ENCODE peak calls at places on chromosomes 12 and 14, in four cellular contexts. H is lower lobe of right lung, B is testis, O is tibial artery. W is an unnamed sample.

GRCh38 chr14:70754989-70755388 is 54.3 kb downstream of the MAP3K9 start:
- DNase-seq in H (peak; percentile 74), B (no peak), O (no peak), W (no peak)

GRCh38 chr14:102212356-102212755 is 72.7 kb downstream of the WDR20 start:
- DNase-seq in H (no peak), B (no peak), O (no peak), W (no peak)

GRCh38 chr12:105977256-105978051 is 161.3 kb downstream of the NUAK1 start:
- DNase-seq in H (no peak), B (no peak), O (no peak), W (no peak)

GRCh38 chr12:117334855-117335587 is 26.4 kb downstream of the NOS1 start:
- DNase-seq in H (no peak), B (no peak), O (no peak), W (no peak)

GRCh38 chr12:71755146-71755892 is 656 bp downstream of the RAB21 start:
- DNase-seq in H (peak; percentile 67), B (peak; percentile 54), O (peak; percentile 47), W (no peak)

GRCh38 chr12:108852674-108853073 is 4.7 kb downstream of the SSH1 start:
- DNase-seq in H (no peak), B (no peak), O (no peak), W (no peak)

GRCh38 chr12:49930515-49931288 is 19.8 kb upstream of the AQP2 start:
- DNase-seq in H (no peak), B (no peak), O (no peak), W (no peak)

GRCh38 chr12:47955059-47955458 is 8.3 kb upstream of the TMEM106C start:
- DNase-seq in H (no peak), B (no peak), O (no peak), W (no peak)

GRCh38 chr14:20680843-20681347 is 3.5 kb upstream of the RNASE4 start:
- DNase-seq in H (no peak), B (peak; percentile 55), O (no peak), W (no peak)

GRCh38 chr12:188910-189621 is 24.9 kb downstream of the SLC6A12 start:
- DNase-seq in H (peak; percentile 64), B (peak; percentile 64), O (no peak), W (peak; percentile 82)

GRCh38 chr12:87816186-87816585 is 213.0 kb downstream of the C12orf50 start:
- DNase-seq in H (no peak), B (no peak), O (no peak), W (no peak)

GRCh38 chr14:99262977-99263448 is 9.0 kb downstream of the BCL11B start:
- DNase-seq in H (no peak), B (no peak), O (no peak), W (no peak)

GRCh38 chr14:79483989-79484388 is 727.3 kb downstream of the DIO2 start:
- DNase-seq in H (no peak), B (no peak), O (no peak), W (no peak)

GRCh38 chr14:53093206-53093605 is 59.9 kb downstream of the DDHD1 start:
- DNase-seq in H (no peak), B (no peak), O (no peak), W (no peak)

GRCh38 chr12:16526693-16527092 is 79.3 kb downstream of the LMO3 start:
- DNase-seq in H (no peak), B (no peak), O (no peak), W (no peak)

GRCh38 chr12:102811125-102811737 is 105.8 kb downstream of the PAH start:
- DNase-seq in H (no peak), B (peak; percentile 58), O (no peak), W (peak; percentile 41)

GRCh38 chr12:9906888-9907287 is 25.3 kb downstream of the CLEC2A start:
- DNase-seq in H (no peak), B (no peak), O (no peak), W (no peak)

GRCh38 chr12:28313631-28314030 is 123.4 kb downstream of the CCDC91 start:
- DNase-seq in H (no peak), B (no peak), O (no peak), W (no peak)

GRCh38 chr14:37864861-37865718 is 269.7 kb downstream of the TTC6 start:
- DNase-seq in H (no peak), B (no peak), O (no peak), W (no peak)

GRCh38 chr14:24234095-24235020 is 1.6 kb downstream of the GMPR2 start:
- DNase-seq in H (no peak), B (no peak), O (no peak), W (no peak)

GRCh38 chr12:91316825-91317224 is 134.2 kb upstream of the DCN start:
- DNase-seq in H (no peak), B (no peak), O (no peak), W (no peak)

GRCh38 chr12:123889848-123890535 is 82.6 kb downstream of the CCDC92 start:
- DNase-seq in H (no peak), B (no peak), O (no peak), W (no peak)

GRCh38 chr12:77031745-77032144 is 33.6 kb downstream of the E2F7 start:
- DNase-seq in H (no peak), B (no peak), O (no peak), W (no peak)

GRCh38 chr12:49041881-49042484 is 18.6 kb downstream of the KMT2D start:
- DNase-seq in H (peak; percentile 26), B (no peak), O (no peak), W (no peak)

GRCh38 chr12:55673638-55674037 is 34.1 kb downstream of the ITGA7 start:
- DNase-seq in H (no peak), B (no peak), O (no peak), W (no peak)

GRCh38 chr12:26528943-26529342 is 304.1 kb downstream of the ITPR2 start:
- DNase-seq in H (no peak), B (no peak), O (no peak), W (no peak)

GRCh38 chr12:90909069-90909676 is 45.8 kb downstream of the CCER1 start:
- DNase-seq in H (no peak), B (peak; percentile 66), O (no peak), W (peak; percentile 53)

DNA sequence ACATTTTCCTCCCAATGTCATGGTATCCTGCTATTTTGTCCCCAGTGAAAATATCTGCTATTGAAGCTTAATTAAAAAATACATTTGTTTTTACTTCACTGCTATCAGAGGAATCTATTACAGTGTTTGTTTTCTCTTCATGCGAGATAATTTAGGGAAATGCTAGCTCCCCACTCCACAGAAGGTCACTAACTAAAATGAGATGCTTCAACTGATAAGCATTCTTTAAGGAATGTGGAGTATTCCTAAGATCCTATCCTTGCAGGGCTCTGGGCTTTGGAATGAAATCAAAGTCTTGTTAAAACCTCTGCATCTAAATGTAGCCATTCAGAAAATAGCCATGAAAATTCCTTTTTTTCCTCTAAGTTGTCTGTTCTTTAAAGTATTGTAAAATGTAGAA is 39.5 kb downstream of the PAX9 start:
- DNase-seq in H (no peak), B (no peak), O (no peak), W (no peak)
- TF ChIP-seq CTCF in H (no peak), B (no peak), O (no peak), W (no peak)

DNA sequence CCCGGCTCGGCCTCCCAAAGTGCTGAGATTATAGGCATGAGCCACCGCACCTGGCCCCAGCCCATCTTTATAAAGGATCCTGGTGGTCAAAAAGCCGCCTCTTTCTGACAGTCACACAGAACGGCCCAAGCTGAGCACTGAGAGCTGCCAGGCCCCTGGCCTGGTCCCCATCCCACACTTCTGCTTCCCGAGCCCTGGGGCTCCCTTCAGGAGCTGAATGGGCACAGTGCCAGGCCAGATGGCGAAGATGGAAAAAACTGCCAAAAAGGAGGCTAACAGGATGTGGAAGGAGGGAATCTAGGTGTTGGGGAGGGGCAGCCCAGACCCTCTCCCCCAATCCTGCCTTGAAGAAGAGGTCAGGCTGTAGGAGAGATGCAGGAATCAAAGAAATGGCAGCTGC is 5.1 kb downstream of the LPAR5 start:
- DNase-seq in H (no peak), B (no peak), O (no peak), W (peak; percentile 77)
- H3K4me1 ChIP-seq in H (peaks cover 6% of the 10 kb centered on the region), B (peaks cover 12% of the 10 kb centered on the region), O (no peaks in the 10 kb centered on the region), W (peaks cover 23% of the 10 kb centered on the region)

GRCh38 chr14:55377236-55377635 is 34.4 kb downstream of the ATG14 start:
- DNase-seq in H (no peak), B (no peak), O (no peak), W (no peak)
- TF ChIP-seq CTCF in H (no peak), B (no peak), O (no peak), W (peak; percentile 20)

DNA sequence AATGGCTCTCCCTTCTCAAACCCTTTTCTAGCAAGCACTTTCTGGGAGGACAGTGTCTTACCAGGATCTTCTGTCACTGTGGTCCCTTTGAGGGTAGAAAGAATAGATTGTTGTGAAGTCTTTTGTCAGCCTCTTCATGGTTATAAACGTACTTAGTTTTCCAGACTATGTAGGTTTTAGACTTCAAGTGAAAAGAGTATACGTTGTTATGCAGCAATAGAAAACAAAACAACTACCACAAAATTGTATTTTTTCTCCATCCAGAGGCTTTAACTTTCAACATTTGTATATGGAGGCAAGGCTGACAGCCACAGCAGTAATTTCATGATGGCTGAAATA is 23.7 kb downstream of the PRKCH start:
- DNase-seq in H (no peak), B (no peak), O (no peak), W (no peak)
- H3K4me1 ChIP-seq in H (peaks cover 86% of the 10 kb centered on the region), B (no peaks in the 10 kb centered on the region), O (no peaks in the 10 kb centered on the region), W (no peaks in the 10 kb centered on the region)

GRCh38 chr14:104189629-104190335 is 51.4 kb downstream of the KIF26A start:
- DNase-seq in H (no peak), B (no peak), O (no peak), W (no peak)
- TF ChIP-seq CTCF in H (no peak), B (no peak), O (no peak), W (no peak)

GRCh38 chr12:52211716-52212585 is 20.1 kb upstream of the KRT80 start:
- DNase-seq in H (no peak), B (no peak), O (peak; percentile 17), W (peak; percentile 5)

GRCh38 chr12:52212701-52213540 is 20.1 kb upstream of the KRT7 start:
- DNase-seq in H (no peak), B (no peak), O (peak; percentile 13), W (peak; percentile 8)

GRCh38 chr12:52209321-52209720 is 17.5 kb upstream of the KRT80 start:
- DNase-seq in H (peak; percentile 22), B (no peak), O (peak; percentile 20), W (peak; percentile 2)

GRCh38 chr12:52210186-52210924 is 18.5 kb upstream of the KRT80 start:
- DNase-seq in H (peak; percentile 52), B (no peak), O (peak; percentile 64), W (peak; percentile 4)

DNA sequence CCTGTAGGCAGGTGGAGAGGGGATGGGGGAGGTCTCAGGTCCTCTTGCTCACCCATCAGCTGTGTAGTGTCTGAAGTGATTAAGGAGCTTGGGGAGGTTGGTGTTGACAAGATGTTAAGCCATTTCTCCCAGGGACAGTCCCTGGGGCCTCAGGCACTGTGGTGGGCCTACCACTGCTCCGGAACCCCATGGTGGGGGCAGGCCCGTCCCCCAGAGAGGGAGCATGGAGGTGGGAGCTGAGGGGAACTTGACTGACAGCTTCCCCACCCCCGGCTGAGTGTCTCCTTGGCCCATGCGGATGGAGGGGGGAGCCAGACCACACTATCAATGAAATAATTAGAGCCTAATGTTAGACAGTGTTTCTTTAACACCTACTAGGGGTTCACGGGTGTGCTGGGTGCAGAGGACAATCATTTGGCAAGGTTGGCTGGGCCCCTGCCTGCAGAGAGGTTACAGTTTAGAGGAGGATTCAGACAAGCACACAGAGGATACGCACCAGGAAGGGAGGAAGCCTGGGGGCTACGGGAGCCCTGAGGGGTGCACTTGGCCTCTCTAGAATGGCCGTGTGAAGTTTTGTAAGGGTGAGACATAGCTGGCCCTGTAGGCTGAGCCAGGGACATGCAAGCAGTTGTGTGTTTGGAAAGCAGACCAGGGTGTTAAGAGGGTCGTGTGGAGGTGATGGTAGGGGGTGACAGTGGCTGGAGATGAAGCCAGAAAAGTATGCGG is 19.3 kb upstream of the KRT80 start:
- DNase-seq in H (no peak), B (no peak), O (peak; percentile 12), W (peak; percentile 4)
- H3K4me1 ChIP-seq in H (peaks cover 23% of the 10 kb centered on the region), B (no peaks in the 10 kb centered on the region), O (no peaks in the 10 kb centered on the region), W (peaks cover 49% of the 10 kb centered on the region)